ENCODE peak calls at places on chromosomes 3 and 15, in eight cellular contexts. P is SJSA1; Y is COR-L47; T is EL; H is stimulated activated CD4-positive, alpha-beta T cell treated with anti-CD3 and anti-CD28 coated beads, TNF-alpha, amount 100 ng/mL, for 1 hour; N is HuH-7; U is colonic mucosa; G is nucleus accumbens. A is an unnamed sample.

GRCh38 chr3:188567478-188568195 is 413.7 kb downstream of the LPP start:
- DNase-seq in P (no peak), Y (no peak), T (peak), H (no peak), N (no peak), U (no peak), G (no peak), A (no peak)

GRCh38 chr3:72488736-72489030 is 359.6 kb downstream of the SHQ1 start:
- DNase-seq in P (peak), Y (no peak), T (peak), H (no peak), N (no peak), U (no peak), G (no peak), A (peak)

GRCh38 chr3:181017690-181018089 is 28.2 kb upstream of the DNAJC19 start:
- DNase-seq in P (no peak), Y (no peak), T (no peak), H (no peak), N (no peak), U (no peak), G (no peak), A (no peak)

GRCh38 chr3:108719178-108719577 is 38.0 kb downstream of the RETNLB start:
- DNase-seq in P (no peak), Y (no peak), T (no peak), H (no peak), N (no peak), U (no peak), G (no peak), A (no peak)

GRCh38 chr3:60594025-60594424 is 657.2 kb downstream of the FHIT start:
- DNase-seq in P (no peak), Y (no peak), T (no peak), H (no peak), N (no peak), U (peak), G (no peak), A (no peak)

GRCh38 chr3:9130318-9131110 is 118.9 kb downstream of the SRGAP3 start:
- DNase-seq in P (no peak), Y (no peak), T (peak), H (no peak), N (no peak), U (peak), G (peak), A (no peak)

GRCh38 chr15:98779463-98780071 is 131.2 kb downstream of the IGF1R start:
- DNase-seq in P (peak), Y (peak), T (peak), H (peak), N (peak), U (peak), G (peak), A (peak)

GRCh38 chr3:31116651-31117050 is 222.2 kb upstream of the GADL1 start:
- DNase-seq in P (no peak), Y (no peak), T (peak), H (no peak), N (no peak), U (no peak), G (no peak), A (no peak)

GRCh38 chr3:149552700-149553099 is 78.2 kb downstream of the TM4SF4 start:
- DNase-seq in P (no peak), Y (no peak), T (no peak), H (no peak), N (no peak), U (no peak), G (no peak), A (no peak)

GRCh38 chr3:126157083-126157768 is 23.2 kb downstream of the ALDH1L1 start:
- DNase-seq in P (no peak), Y (no peak), T (no peak), H (no peak), N (no peak), U (no peak), G (no peak), A (no peak)

GRCh38 chr3:138049157-138049919 is 39.4 kb downstream of the CLDN18 start:
- DNase-seq in P (no peak), Y (no peak), T (peak), H (no peak), N (no peak), U (no peak), G (no peak), A (no peak)

GRCh38 chr3:10758304-10759037 is 57.6 kb upstream of the SLC6A11 start:
- DNase-seq in P (peak), Y (peak), T (peak), H (peak), N (peak), U (peak), G (peak), A (peak)

GRCh38 chr3:129836381-129837056 is 57.0 kb downstream of the TMCC1 start:
- DNase-seq in P (no peak), Y (peak), T (peak), H (no peak), N (no peak), U (no peak), G (no peak), A (no peak)

GRCh38 chr3:178140491-178140890 is 395.7 kb upstream of the KCNMB2 start:
- DNase-seq in P (no peak), Y (no peak), T (no peak), H (no peak), N (no peak), U (no peak), G (no peak), A (no peak)

A was measured in myocyte.